ENCODE peak calls at places on chromosomes 5 and 9, in nine cellular contexts. One of them, this sample, is unnamed.

GRCh38 chr9:118882674-118883073 is 486.6 kb downstream of the BRINP1 start:
- DNase-seq in sigmoid colon: no peak
- DNase-seq in astrocyte: peak
- DNase-seq in PC-3: peak
- DNase-seq in WERI-Rb-1: no peak
- DNase-seq in left ventricle myocardium inferior: no peak
- DNase-seq in A549: no peak
- DNase-seq in kidney: no peak
- DNase-seq in transverse colon: no peak
- DNase-seq in this sample: no peak

GRCh38 chr5:102759289-102759688 is 4.2 kb downstream of the PAM start:
- DNase-seq in sigmoid colon: no peak
- DNase-seq in astrocyte: no peak
- DNase-seq in PC-3: no peak
- DNase-seq in WERI-Rb-1: no peak
- DNase-seq in left ventricle myocardium inferior: no peak
- DNase-seq in A549: no peak
- DNase-seq in kidney: no peak
- DNase-seq in transverse colon: no peak
- DNase-seq in this sample: no peak

GRCh38 chr5:150636391-150637244 is 3.8 kb upstream of the SYNPO start:
- DNase-seq in sigmoid colon: peak
- DNase-seq in astrocyte: peak
- DNase-seq in PC-3: peak
- DNase-seq in WERI-Rb-1: no peak
- DNase-seq in left ventricle myocardium inferior: peak
- DNase-seq in A549: no peak
- DNase-seq in kidney: peak
- DNase-seq in transverse colon: peak
- DNase-seq in this sample: peak

GRCh38 chr5:127564002-127564769 is 46.7 kb downstream of the PRRC1 start:
- DNase-seq in sigmoid colon: no peak
- DNase-seq in astrocyte: peak
- DNase-seq in PC-3: peak
- DNase-seq in WERI-Rb-1: peak
- DNase-seq in left ventricle myocardium inferior: no peak
- DNase-seq in A549: peak
- DNase-seq in kidney: no peak
- DNase-seq in transverse colon: peak
- DNase-seq in this sample: no peak

GRCh38 chr5:106759581-106759980 is 911.2 kb downstream of the EFNA5 start:
- DNase-seq in sigmoid colon: no peak
- DNase-seq in astrocyte: peak
- DNase-seq in PC-3: peak
- DNase-seq in WERI-Rb-1: no peak
- DNase-seq in left ventricle myocardium inferior: no peak
- DNase-seq in A549: no peak
- DNase-seq in kidney: no peak
- DNase-seq in transverse colon: no peak
- DNase-seq in this sample: peak

GRCh38 chr5:63089147-63089546 is 510.5 kb downstream of the LRRC70 start:
- DNase-seq in sigmoid colon: no peak
- DNase-seq in astrocyte: no peak
- DNase-seq in PC-3: no peak
- DNase-seq in WERI-Rb-1: no peak
- DNase-seq in left ventricle myocardium inferior: no peak
- DNase-seq in A549: no peak
- DNase-seq in kidney: no peak
- DNase-seq in transverse colon: no peak
- DNase-seq in this sample: no peak

GRCh38 chr5:135269224-135269623 is 129.8 kb downstream of the MACROH2A1 start:
- DNase-seq in sigmoid colon: no peak
- DNase-seq in astrocyte: no peak
- DNase-seq in PC-3: no peak
- DNase-seq in WERI-Rb-1: no peak
- DNase-seq in left ventricle myocardium inferior: no peak
- DNase-seq in A549: no peak
- DNase-seq in kidney: no peak
- DNase-seq in transverse colon: no peak
- DNase-seq in this sample: no peak

GRCh38 chr9:17609312-17610005 is 30.6 kb downstream of the SH3GL2 start:
- DNase-seq in sigmoid colon: no peak
- DNase-seq in astrocyte: no peak
- DNase-seq in PC-3: no peak
- DNase-seq in WERI-Rb-1: peak
- DNase-seq in left ventricle myocardium inferior: no peak
- DNase-seq in A549: no peak
- DNase-seq in kidney: no peak
- DNase-seq in transverse colon: no peak
- DNase-seq in this sample: no peak

GRCh38 chr9:121972501-121972981 is 120.6 kb downstream of the TTLL11 start:
- DNase-seq in sigmoid colon: no peak
- DNase-seq in astrocyte: peak
- DNase-seq in PC-3: peak
- DNase-seq in WERI-Rb-1: no peak
- DNase-seq in left ventricle myocardium inferior: no peak
- DNase-seq in A549: no peak
- DNase-seq in kidney: peak
- DNase-seq in transverse colon: peak
- DNase-seq in this sample: peak

GRCh38 chr5:36521219-36521618 is 85.2 kb upstream of the SLC1A3 start:
- DNase-seq in sigmoid colon: no peak
- DNase-seq in astrocyte: no peak
- DNase-seq in PC-3: no peak
- DNase-seq in WERI-Rb-1: no peak
- DNase-seq in left ventricle myocardium inferior: no peak
- DNase-seq in A549: no peak
- DNase-seq in kidney: no peak
- DNase-seq in transverse colon: no peak
- DNase-seq in this sample: no peak

GRCh38 chr5:142012186-142012785 is 541 bp downstream of the GNPDA1 start:
- DNase-seq in sigmoid colon: peak
- DNase-seq in astrocyte: no peak
- DNase-seq in PC-3: peak
- DNase-seq in WERI-Rb-1: peak
- DNase-seq in left ventricle myocardium inferior: peak
- DNase-seq in A549: peak
- DNase-seq in kidney: peak
- DNase-seq in transverse colon: peak
- DNase-seq in this sample: peak

GRCh38 chr9:99167694-99168093 is 54.0 kb downstream of the ALG2 start:
- DNase-seq in sigmoid colon: no peak
- DNase-seq in astrocyte: no peak
- DNase-seq in PC-3: no peak
- DNase-seq in WERI-Rb-1: no peak
- DNase-seq in left ventricle myocardium inferior: no peak
- DNase-seq in A549: no peak
- DNase-seq in kidney: no peak
- DNase-seq in transverse colon: no peak
- DNase-seq in this sample: no peak

GRCh38 chr5:127409236-127409921 is 108.1 kb upstream of the PRRC1 start:
- DNase-seq in sigmoid colon: no peak
- DNase-seq in astrocyte: no peak
- DNase-seq in PC-3: no peak
- DNase-seq in WERI-Rb-1: no peak
- DNase-seq in left ventricle myocardium inferior: no peak
- DNase-seq in A549: no peak
- DNase-seq in kidney: no peak
- DNase-seq in transverse colon: no peak
- DNase-seq in this sample: no peak

GRCh38 chr9:76194896-76195295 is 199.3 kb downstream of the RFK start:
- DNase-seq in sigmoid colon: no peak
- DNase-seq in astrocyte: peak
- DNase-seq in PC-3: no peak
- DNase-seq in WERI-Rb-1: no peak
- DNase-seq in left ventricle myocardium inferior: no peak
- DNase-seq in A549: no peak
- DNase-seq in kidney: no peak
- DNase-seq in transverse colon: no peak
- DNase-seq in this sample: no peak

GRCh38 chr9:76198336-76198735 is 195.9 kb downstream of the RFK start:
- DNase-seq in sigmoid colon: no peak
- DNase-seq in astrocyte: no peak
- DNase-seq in PC-3: no peak
- DNase-seq in WERI-Rb-1: no peak
- DNase-seq in left ventricle myocardium inferior: peak
- DNase-seq in A549: no peak
- DNase-seq in kidney: no peak
- DNase-seq in transverse colon: no peak
- DNase-seq in this sample: no peak

GRCh38 chr9:76200730-76201129 is 193.5 kb downstream of the RFK start:
- DNase-seq in sigmoid colon: no peak
- DNase-seq in astrocyte: no peak
- DNase-seq in PC-3: no peak
- DNase-seq in WERI-Rb-1: no peak
- DNase-seq in left ventricle myocardium inferior: no peak
- DNase-seq in A549: no peak
- DNase-seq in kidney: no peak
- DNase-seq in transverse colon: no peak
- DNase-seq in this sample: no peak

GRCh38 chr9:76203373-76203772 is 190.9 kb downstream of the RFK start:
- DNase-seq in sigmoid colon: no peak
- DNase-seq in astrocyte: no peak
- DNase-seq in PC-3: no peak
- DNase-seq in WERI-Rb-1: no peak
- DNase-seq in left ventricle myocardium inferior: no peak
- DNase-seq in A549: no peak
- DNase-seq in kidney: no peak
- DNase-seq in transverse colon: peak
- DNase-seq in this sample: peak

DNA sequence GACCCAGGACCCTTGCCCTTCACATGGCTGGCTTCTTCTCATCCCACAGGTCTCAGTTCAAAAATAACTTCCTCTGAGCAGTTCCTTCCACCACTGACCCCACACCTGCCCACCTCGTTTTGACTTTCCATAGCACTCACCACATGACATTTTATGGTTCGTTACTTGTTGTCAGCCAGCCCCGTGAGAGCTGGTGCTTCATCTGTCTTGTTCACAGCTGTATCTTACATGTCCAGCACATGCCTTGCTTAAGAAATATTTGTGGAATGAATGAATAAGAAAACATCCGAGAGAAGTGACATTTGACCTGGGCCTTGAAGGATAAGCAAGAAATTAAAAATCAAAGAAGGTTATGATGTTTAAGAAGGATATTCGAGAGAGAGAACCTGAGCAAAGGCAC is 193.9 kb downstream of the RFK start:
- DNase-seq in sigmoid colon: no peak
- DNase-seq in astrocyte: no peak
- DNase-seq in PC-3: no peak
- DNase-seq in WERI-Rb-1: no peak
- DNase-seq in left ventricle myocardium inferior: no peak
- DNase-seq in A549: no peak
- DNase-seq in kidney: no peak
- DNase-seq in transverse colon: no peak
- DNase-seq in this sample: no peak
- H3K27ac ChIP-seq in sigmoid colon: no peak
- H3K27ac ChIP-seq in astrocyte: no peak
- H3K27ac ChIP-seq in PC-3: no peak
- H3K27ac ChIP-seq in WERI-Rb-1: no peak
- H3K27ac ChIP-seq in left ventricle myocardium inferior: no peak
- H3K27ac ChIP-seq in A549: no peak
- H3K27ac ChIP-seq in kidney: no peak
- H3K27ac ChIP-seq in transverse colon: no peak
- H3K27ac ChIP-seq in this sample: no peak

GRCh38 chr5:132714456-132715307 is 22.7 kb downstream of the KIF3A start:
- DNase-seq in sigmoid colon: no peak
- DNase-seq in astrocyte: no peak
- DNase-seq in PC-3: peak
- DNase-seq in WERI-Rb-1: no peak
- DNase-seq in left ventricle myocardium inferior: no peak
- DNase-seq in A549: no peak
- DNase-seq in kidney: no peak
- DNase-seq in transverse colon: no peak
- DNase-seq in this sample: no peak
- TF ChIP-seq CTCF in sigmoid colon: peak
- TF ChIP-seq CTCF in astrocyte: peak
- TF ChIP-seq CTCF in PC-3: peak
- TF ChIP-seq CTCF in WERI-Rb-1: no peak
- TF ChIP-seq CTCF in left ventricle myocardium inferior: peak
- TF ChIP-seq CTCF in A549: peak
- TF ChIP-seq CTCF in kidney: no peak
- TF ChIP-seq CTCF in transverse colon: peak
- TF ChIP-seq CTCF in this sample: peak

GRCh38 chr5:126369995-126370731 is 53.0 kb upstream of the GRAMD2B start:
- DNase-seq in sigmoid colon: no peak
- DNase-seq in astrocyte: no peak
- DNase-seq in PC-3: peak
- DNase-seq in WERI-Rb-1: no peak
- DNase-seq in left ventricle myocardium inferior: no peak
- DNase-seq in A549: no peak
- DNase-seq in kidney: no peak
- DNase-seq in transverse colon: no peak
- DNase-seq in this sample: no peak
- H3K27ac ChIP-seq in sigmoid colon: peak
- H3K27ac ChIP-seq in astrocyte: no peak
- H3K27ac ChIP-seq in PC-3: peak
- H3K27ac ChIP-seq in WERI-Rb-1: no peak
- H3K27ac ChIP-seq in left ventricle myocardium inferior: peak
- H3K27ac ChIP-seq in A549: peak
- H3K27ac ChIP-seq in kidney: peak
- H3K27ac ChIP-seq in transverse colon: peak
- H3K27ac ChIP-seq in this sample: no peak

DNA sequence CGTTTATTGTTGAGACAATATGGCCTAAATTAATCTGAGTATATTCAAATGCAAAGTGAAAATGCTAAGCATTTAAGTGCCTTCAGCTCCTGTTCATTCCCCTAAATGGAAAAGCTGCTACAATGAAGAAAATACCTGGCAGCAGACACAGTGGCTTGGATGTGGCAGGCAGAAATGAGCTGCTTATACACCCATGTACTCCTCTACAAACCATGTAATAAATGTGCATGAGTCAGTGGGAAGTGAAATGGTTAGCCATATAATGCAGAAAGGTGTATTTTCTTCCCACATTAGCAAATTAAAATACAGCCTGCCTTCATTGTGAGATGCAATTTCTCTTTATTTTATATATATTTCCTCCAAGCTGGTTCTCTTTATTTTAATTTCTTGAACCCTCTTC is 859.2 kb upstream of the SEMA6A start:
- DNase-seq in sigmoid colon: no peak
- DNase-seq in astrocyte: no peak
- DNase-seq in PC-3: no peak
- DNase-seq in WERI-Rb-1: no peak
- DNase-seq in left ventricle myocardium inferior: no peak
- DNase-seq in A549: no peak
- DNase-seq in kidney: no peak
- DNase-seq in transverse colon: no peak
- DNase-seq in this sample: no peak
- TF ChIP-seq CTCF in sigmoid colon: no peak
- TF ChIP-seq CTCF in astrocyte: no peak
- TF ChIP-seq CTCF in PC-3: no peak
- TF ChIP-seq CTCF in WERI-Rb-1: no peak
- TF ChIP-seq CTCF in left ventricle myocardium inferior: no peak
- TF ChIP-seq CTCF in A549: no peak
- TF ChIP-seq CTCF in kidney: no peak
- TF ChIP-seq CTCF in transverse colon: no peak
- TF ChIP-seq CTCF in this sample: no peak

GRCh38 chr5:109868737-109869136 is 179.0 kb downstream of the MAN2A1 start:
- DNase-seq in sigmoid colon: no peak
- DNase-seq in astrocyte: peak
- DNase-seq in PC-3: peak
- DNase-seq in WERI-Rb-1: no peak
- DNase-seq in left ventricle myocardium inferior: no peak
- DNase-seq in A549: no peak
- DNase-seq in kidney: no peak
- DNase-seq in transverse colon: no peak
- DNase-seq in this sample: no peak
- H3K27ac ChIP-seq in sigmoid colon: no peak
- H3K27ac ChIP-seq in astrocyte: peak
- H3K27ac ChIP-seq in PC-3: peak
- H3K27ac ChIP-seq in WERI-Rb-1: no peak
- H3K27ac ChIP-seq in left ventricle myocardium inferior: no peak
- H3K27ac ChIP-seq in A549: no peak
- H3K27ac ChIP-seq in kidney: no peak
- H3K27ac ChIP-seq in transverse colon: no peak
- H3K27ac ChIP-seq in this sample: no peak

This sample was measured in upper lobe of right lung.